ENCODE peak calls at places on chromosomes 2 and 18, in seven cellular contexts. B is AG10803, Z is T follicular helper cell, M is iris pigment epithelial cell, N is GM03348, E is GM23248, R is adipocyte. L is an unnamed sample.

GRCh38 chr2:105610444-105611327 is 134.0 kb upstream of the NCK2 start:
- DNase-seq in B (no peak), Z (no peak), M (no peak), N (no peak), E (no peak), R (no peak), L (no peak)

GRCh38 chr2:227257820-227258219 is 67.2 kb upstream of the MFF start:
- DNase-seq in B (no peak), Z (no peak), M (no peak), N (no peak), E (no peak), R (no peak), L (no peak)

GRCh38 chr2:23605236-23605635 is 220.3 kb downstream of the KLHL29 start:
- DNase-seq in B (no peak), Z (no peak), M (no peak), N (no peak), E (no peak), R (no peak), L (no peak)

GRCh38 chr2:63086687-63087086 is 36.1 kb downstream of the OTX1 start:
- DNase-seq in B (no peak), Z (no peak), M (no peak), N (no peak), E (no peak), R (no peak), L (no peak)

GRCh38 chr18:59643740-59644139 is 53.5 kb downstream of the CCBE1 start:
- DNase-seq in B (no peak), Z (no peak), M (no peak), N (no peak), E (no peak), R (no peak), L (no peak)

GRCh38 chr2:173249661-173250641 is 104.7 kb upstream of the CDCA7 start:
- DNase-seq in B (no peak), Z (no peak), M (no peak), N (no peak), E (no peak), R (no peak), L (no peak)

GRCh38 chr2:158094487-158095092 is 7.1 kb upstream of the UPP2 start:
- DNase-seq in B (no peak), Z (no peak), M (no peak), N (no peak), E (no peak), R (no peak), L (no peak)

GRCh38 chr2:133819906-133820305 is 251.6 kb upstream of the NCKAP5 start:
- DNase-seq in B (no peak), Z (no peak), M (peak), N (no peak), E (no peak), R (no peak), L (no peak)

GRCh38 chr2:175957845-175958244 is 44.2 kb downstream of the LNPK start:
- DNase-seq in B (no peak), Z (no peak), M (no peak), N (no peak), E (no peak), R (no peak), L (no peak)

GRCh38 chr2:47198985-47199451 is 43.9 kb upstream of the STPG4 start:
- DNase-seq in B (peak), Z (no peak), M (peak), N (peak), E (peak), R (peak), L (no peak)

GRCh38 chr2:226561962-226562361 is 237.7 kb downstream of the IRS1 start:
- DNase-seq in B (no peak), Z (no peak), M (no peak), N (no peak), E (no peak), R (no peak), L (no peak)

GRCh38 chr2:216694201-216694825 is 1.0 kb downstream of the IGFBP5 start:
- DNase-seq in B (peak), Z (no peak), M (peak), N (peak), E (peak), R (peak), L (peak)

GRCh38 chr2:200662727-200663126 is 76.9 kb downstream of the AOX1 start:
- DNase-seq in B (peak), Z (no peak), M (peak), N (peak), E (peak), R (peak), L (no peak)

GRCh38 chr18:60003610-60004185 is 103.9 kb downstream of the PMAIP1 start:
- DNase-seq in B (no peak), Z (no peak), M (no peak), N (no peak), E (no peak), R (no peak), L (no peak)

GRCh38 chr18:73908323-73908722 is 239.3 kb downstream of the FBXO15 start:
- DNase-seq in B (peak), Z (no peak), M (peak), N (peak), E (peak), R (peak), L (no peak)

GRCh38 chr18:55124078-55124477 is 164.8 kb upstream of the CCDC68 start:
- DNase-seq in B (peak), Z (no peak), M (peak), N (peak), E (peak), R (no peak), L (no peak)

GRCh38 chr2:10514287-10514686 is 66.2 kb upstream of the ODC1 start:
- DNase-seq in B (no peak), Z (no peak), M (no peak), N (no peak), E (no peak), R (no peak), L (no peak)

GRCh38 chr18:2627821-2628276 is 27.7 kb upstream of the SMCHD1 start:
- DNase-seq in B (no peak), Z (no peak), M (peak), N (no peak), E (peak), R (peak), L (peak)

GRCh38 chr2:74050153-74050552 is 65.4 kb downstream of the TET3 start:
- DNase-seq in B (no peak), Z (no peak), M (no peak), N (no peak), E (no peak), R (no peak), L (no peak)